ENCODE peak calls at places on chromosome 20, in nine cellular contexts. Q is lower lobe of right lung; T is coronary artery; D is stimulated activated CD8-positive, alpha-beta memory T cell treated with anti-CD3 and anti-CD28 coated beads, Interleukin-15, amount 100 ng/mL, for 24 hours; X is naive thymus-derived CD4-positive, alpha-beta T cell; O is natural killer cell treated with Interleukin-12 subunit alpha and Interleukin-12 subunit beta and Interleukin-15 and Interleukin-18, amount 100 ng/mL, for 72 hours; J is T-helper 2 cell; Z is aorta; N is nucleus accumbens. G is an unnamed sample.
A peak's percentile ranks its signal among the peaks of the same experiment; 100 is the strongest.

GRCh38 chr20:8132015-8132631 is at the start of gene PLCB1:
- DNase-seq in Q (peak; percentile 85), Z (peak; percentile 93), X (peak; percentile 62), T (peak; percentile 87), O (peak; percentile 90), D (peak; percentile 34), N (peak; percentile 76), J (peak; percentile 80), G (peak; percentile 95)

GRCh38 chr20:36574278-36575065 is 1.1 kb downstream of the TGIF2 start:
- DNase-seq in X (peak; percentile 34), J (peak; percentile 46), Z (peak; percentile 86), T (peak; percentile 82), N (no peak), O (no peak), Q (peak; percentile 70), D (peak; percentile 29), G (no peak)

GRCh38 chr20:18304618-18305017 is 16.3 kb downstream of the ZNF133 start:
- DNase-seq in Q (no peak), Z (no peak), D (no peak), T (no peak), X (no peak), J (no peak), N (no peak), O (no peak), G (no peak)

GRCh38 chr20:57619053-57619831 is 984 bp downstream of the ZBP1 start:
- DNase-seq in X (no peak), D (no peak), T (no peak), J (peak; percentile 85), O (peak; percentile 85), Q (peak; percentile 86), Z (peak; percentile 78), N (no peak), G (no peak)

GRCh38 chr20:1204547-1204946 is 1.3 kb downstream of the C20orf202 start:
- DNase-seq in T (no peak), Q (no peak), Z (no peak), J (no peak), D (no peak), X (no peak), N (no peak), O (no peak), G (peak; percentile 69)

GRCh38 chr20:46551508-46552280 is 1.2 kb upstream of the OCSTAMP start:
- DNase-seq in O (no peak), Z (no peak), X (no peak), J (no peak), T (no peak), Q (no peak), D (no peak), N (no peak), G (no peak)

GRCh38 chr20:36153754-36154695 is 515 bp upstream of the EPB41L1 start:
- DNase-seq in D (no peak), Z (peak; percentile 96), N (peak; percentile 82), T (peak; percentile 85), X (no peak), J (no peak), O (no peak), Q (peak; percentile 91), G (peak; percentile 90)

GRCh38 chr20:49540232-49540620 is 27.7 kb downstream of the PTGIS start:
- DNase-seq in D (no peak), J (no peak), X (no peak), O (no peak), N (no peak), Q (no peak), Z (no peak), T (peak; percentile 59), G (no peak)

GRCh38 chr20:49595811-49596545 is 28.0 kb upstream of the PTGIS start:
- DNase-seq in D (peak; percentile 49), Q (no peak), T (no peak), N (no peak), X (no peak), J (no peak), Z (peak; percentile 74), O (peak; percentile 82), G (no peak)

GRCh38 chr20:64140956-64141355 is 23.3 kb upstream of the MYT1 start:
- DNase-seq in J (no peak), X (no peak), O (peak; percentile 12), T (no peak), Q (peak; percentile 35), Z (peak; percentile 63), N (no peak), D (no peak), G (no peak)

GRCh38 chr20:18628330-18628941 is 40.6 kb downstream of the DTD1 start:
- DNase-seq in N (no peak), T (no peak), Z (no peak), D (no peak), J (no peak), X (no peak), O (no peak), Q (no peak), G (no peak)

GRCh38 chr20:14817121-14817520 is 479.7 kb upstream of the FLRT3 start:
- DNase-seq in T (no peak), N (no peak), J (no peak), Z (no peak), X (no peak), Q (no peak), D (no peak), O (no peak), G (no peak)

GRCh38 chr20:57884956-57885355 is 175.1 kb upstream of the PMEPA1 start:
- DNase-seq in X (no peak), J (no peak), Z (peak; percentile 47), N (no peak), O (peak; percentile 55), Q (no peak), T (peak; percentile 46), D (no peak), G (no peak)

GRCh38 chr20:33373735-33374605 is 27.3 kb downstream of the CDK5RAP1 start:
- DNase-seq in D (no peak), Q (no peak), O (no peak), J (no peak), T (no peak), N (no peak), X (no peak), Z (no peak), G (no peak)

G was measured in osteocyte.